ENCODE peak calls at places on chromosomes 11 and 22, in six cellular contexts. I, Z, B, A, S and L are unnamed samples.
A peak's percentile ranks its signal among the peaks of the same experiment; 100 is the strongest.

GRCh38 chr11:13594045-13594444 is 74.4 kb upstream of the FAR1 start:
- DNase-seq in I (no peak), B (no peak), A (no peak), S (no peak), Z (no peak), L (no peak)

GRCh38 chr22:24486501-24486921 is 8.6 kb upstream of the UPB1 start:
- DNase-seq in S (peak; percentile 83), A (no peak), I (peak; percentile 61), B (peak; percentile 74), Z (peak; percentile 45), L (peak; percentile 90)

GRCh38 chr11:105168457-105168856 is 28.9 kb upstream of the CARD18 start:
- DNase-seq in I (no peak), S (peak; percentile 11), A (no peak), B (no peak), Z (no peak), L (peak; percentile 60)

GRCh38 chr22:48745842-48746788 is 1081.6 kb downstream of the BRD1 start:
- DNase-seq in S (no peak), I (no peak), B (no peak), Z (no peak), A (no peak), L (no peak)

GRCh38 chr11:77503006-77503405 is 29.1 kb upstream of the PAK1 start:
- DNase-seq in Z (no peak), S (peak; percentile 54), A (no peak), I (no peak), B (no peak), L (peak; percentile 56)

GRCh38 chr11:18012314-18012905 is 437 bp downstream of the SERGEF start:
- DNase-seq in Z (peak; percentile 18), I (no peak), S (peak; percentile 21), A (peak; percentile 11), B (no peak), L (peak; percentile 25)

GRCh38 chr11:112150517-112150916 is 13.4 kb downstream of the IL18 start:
- DNase-seq in B (no peak), S (no peak), I (no peak), A (no peak), Z (no peak), L (no peak)

GRCh38 chr11:86116386-86116726 is 47.5 kb upstream of the PICALM start:
- DNase-seq in I (peak; percentile 59), Z (peak; percentile 64), S (peak; percentile 91), B (no peak), A (no peak), L (peak; percentile 87)

GRCh38 chr11:74670171-74670570 is 61.1 kb downstream of the CHRDL2 start:
- DNase-seq in I (no peak), A (no peak), Z (no peak), S (no peak), B (no peak), L (no peak)

GRCh38 chr22:28833276-28833923 is 33.0 kb upstream of the XBP1 start:
- DNase-seq in I (no peak), S (no peak), Z (no peak), A (no peak), B (no peak), L (no peak)

GRCh38 chr11:63918576-63919171 is 1.7 kb upstream of the RCOR2 start:
- DNase-seq in S (no peak), I (no peak), B (no peak), A (no peak), Z (no peak), L (peak; percentile 37)

GRCh38 chr22:38657248-38657909 is 941 bp downstream of the CBY1 start:
- DNase-seq in I (no peak), B (no peak), Z (peak; percentile 28), A (no peak), S (peak; percentile 21), L (peak; percentile 36)

GRCh38 chr11:95512682-95513081 is 276.9 kb downstream of the FAM76B start:
- DNase-seq in I (no peak), Z (peak; percentile 68), A (no peak), B (no peak), S (peak; percentile 46), L (peak; percentile 16)

GRCh38 chr11:12070446-12071267 is 39.7 kb upstream of the MICAL2 start:
- DNase-seq in B (no peak), A (no peak), I (no peak), Z (no peak), S (no peak), L (no peak)

GRCh38 chr22:38830026-38830844 is 13.6 kb downstream of the NPTXR start:
- DNase-seq in Z (no peak), I (no peak), A (no peak), B (no peak), S (no peak), L (no peak)

GRCh38 chr11:59728913-59729312 is 15.3 kb upstream of the OR10V1 start:
- DNase-seq in S (peak; percentile 35), A (no peak), Z (no peak), B (no peak), I (no peak), L (peak; percentile 18)

GRCh38 chr22:20590477-20591294 is 83.3 kb downstream of the MED15 start:
- DNase-seq in Z (no peak), A (no peak), S (no peak), I (no peak), B (no peak), L (no peak)

GRCh38 chr11:46352063-46352841 is 5.0 kb downstream of the DGKZ start:
- DNase-seq in S (no peak), A (peak; percentile 73), I (no peak), Z (no peak), B (no peak), L (no peak)

GRCh38 chr11:113773092-113773415 is 438 bp downstream of the ZW10 start:
- DNase-seq in I (no peak), A (no peak), B (no peak), S (peak; percentile 36), Z (peak; percentile 33), L (peak; percentile 48)